ENCODE peak calls at places on chromosome 6, in nine cellular contexts. S, V, Z, F, T, G, N, H and A are unnamed samples.

GRCh38 chr6:33854572-33855030 is 50.8 kb upstream of the MLN start:
- DNase-seq in F (no peak), S (no peak), V (no peak), G (no peak), Z (no peak), T (no peak), N (no peak), H (no peak), A (no peak)

GRCh38 chr6:159074120-159074684 is 29.4 kb upstream of the TAGAP start:
- DNase-seq in S (peak), T (peak), Z (peak), G (peak), H (no peak), V (no peak), N (no peak), F (peak), A (peak)

GRCh38 chr6:45677381-45677992 is 299.8 kb upstream of the SUPT3H start:
- DNase-seq in G (peak), S (no peak), T (peak), V (no peak), Z (peak), H (no peak), N (no peak), F (no peak), A (no peak)

GRCh38 chr6:42173101-42173500 is at the start of gene GUCA1A:
- DNase-seq in S (no peak), G (no peak), F (no peak), H (no peak), Z (no peak), V (no peak), T (no peak), N (no peak), A (no peak)

GRCh38 chr6:4336778-4337442 is 201.5 kb upstream of the ECI2 start:
- DNase-seq in F (no peak), G (peak), S (no peak), T (no peak), H (no peak), V (peak), Z (no peak), N (no peak), A (no peak)

GRCh38 chr6:30769853-30770160 is 25.5 kb upstream of the IER3 start:
- DNase-seq in H (no peak), S (no peak), N (no peak), T (no peak), Z (no peak), F (no peak), V (no peak), G (no peak), A (no peak)

GRCh38 chr6:33683051-33683571 is 28.4 kb downstream of the UQCC2 start:
- DNase-seq in H (no peak), N (no peak), S (no peak), T (no peak), Z (no peak), V (no peak), G (no peak), F (no peak), A (no peak)

GRCh38 chr6:99933129-99933528 is 60.9 kb downstream of the MCHR2 start:
- DNase-seq in F (peak), G (no peak), S (no peak), Z (no peak), H (no peak), V (peak), N (no peak), T (no peak), A (no peak)

GRCh38 chr6:56456785-56457184 is 185.9 kb downstream of the DST start:
- DNase-seq in H (no peak), T (no peak), F (no peak), N (no peak), Z (no peak), V (no peak), G (no peak), S (no peak), A (no peak)

GRCh38 chr6:99092461-99092860 is 144.7 kb upstream of the FBXL4 start:
- DNase-seq in H (no peak), T (no peak), G (peak), Z (no peak), V (no peak), S (no peak), N (no peak), F (no peak), A (no peak)

GRCh38 chr6:145727817-145728388 is 7.4 kb downstream of the EPM2A start:
- DNase-seq in G (no peak), Z (peak), V (no peak), N (no peak), S (no peak), H (no peak), T (no peak), F (no peak), A (no peak)

GRCh38 chr6:89035252-89036106 is 45.1 kb upstream of the PNRC1 start:
- DNase-seq in H (no peak), S (no peak), N (peak), G (no peak), V (peak), T (no peak), Z (peak), F (peak), A (no peak)

GRCh38 chr6:130969807-130970491 is 93.1 kb downstream of the EPB41L2 start:
- DNase-seq in H (no peak), V (no peak), S (no peak), Z (no peak), G (no peak), T (no peak), N (no peak), F (no peak), A (no peak)

GRCh38 chr6:135922170-135922569 is 70.7 kb downstream of the PDE7B start:
- DNase-seq in F (peak), H (no peak), V (peak), Z (peak), S (no peak), T (peak), G (peak), N (no peak), A (peak)

GRCh38 chr6:82833481-82833880 is 232.2 kb downstream of the UBE3D start:
- DNase-seq in N (no peak), G (no peak), Z (no peak), F (no peak), T (no peak), H (no peak), S (no peak), V (no peak), A (no peak)

GRCh38 chr6:94052754-94053153 is 633.4 kb upstream of the EPHA7 start:
- DNase-seq in G (no peak), H (no peak), V (no peak), Z (peak), F (no peak), S (no peak), N (no peak), T (no peak), A (no peak)

GRCh38 chr6:87875781-87876180 is 171.9 kb upstream of the SPACA1 start:
- DNase-seq in F (no peak), Z (peak), N (no peak), V (no peak), G (no peak), H (no peak), T (no peak), S (no peak), A (no peak)

GRCh38 chr6:160036790-160037206 is 67.9 kb downstream of the IGF2R start:
- DNase-seq in V (peak), Z (peak), H (no peak), T (peak), G (no peak), N (no peak), S (no peak), F (peak), A (no peak)

GRCh38 chr6:33215281-33215680 is 7.0 kb downstream of the RING1 start:
- DNase-seq in G (no peak), S (no peak), F (no peak), Z (no peak), H (no peak), N (no peak), T (peak), V (no peak), A (no peak)

GRCh38 chr6:167985205-167985604 is 12.3 kb upstream of the KIF25 start:
- DNase-seq in V (no peak), G (no peak), Z (no peak), N (no peak), S (no peak), T (no peak), H (no peak), F (no peak), A (no peak)

GRCh38 chr6:36727491-36728021 is 29.9 kb downstream of the RAB44 start:
- DNase-seq in G (peak), N (no peak), T (no peak), F (no peak), Z (peak), V (peak), H (no peak), S (no peak), A (no peak)

GRCh38 chr6:36722365-36722764 is 24.7 kb downstream of the RAB44 start:
- DNase-seq in H (no peak), F (no peak), G (no peak), V (no peak), N (no peak), T (no peak), S (no peak), Z (no peak), A (no peak)

GRCh38 chr6:36725581-36725980 is 28.0 kb downstream of the RAB44 start:
- DNase-seq in H (no peak), N (no peak), Z (no peak), S (no peak), V (no peak), G (no peak), T (no peak), F (no peak), A (no peak)

GRCh38 chr6:36722879-36723278 is 25.3 kb downstream of the RAB44 start:
- DNase-seq in T (no peak), Z (peak), F (no peak), G (no peak), N (no peak), V (peak), S (no peak), H (no peak), A (no peak)

GRCh38 chr6:36724514-36725385 is 27.1 kb downstream of the RAB44 start:
- DNase-seq in G (peak), S (peak), F (peak), N (peak), T (peak), Z (peak), H (peak), V (peak), A (peak)
- TF ChIP-seq CTCF in G (peak), S (peak), F (peak), N (peak), T (peak), Z (peak), H (peak), V (peak), A (peak)

GRCh38 chr6:44064089-44064947 is 62.9 kb downstream of the MRPL14 start:
- DNase-seq in S (no peak), Z (peak), F (peak), V (peak), G (peak), H (no peak), T (no peak), N (peak), A (no peak)

GRCh38 chr6:44063561-44064059 is 63.6 kb downstream of the MRPL14 start:
- DNase-seq in Z (no peak), V (no peak), G (no peak), H (no peak), T (no peak), S (no peak), N (no peak), F (no peak), A (no peak)

GRCh38 chr6:44061375-44062104 is 65.7 kb downstream of the MRPL14 start:
- DNase-seq in G (no peak), V (peak), F (no peak), N (no peak), Z (peak), T (no peak), H (no peak), S (no peak), A (no peak)

GRCh38 chr6:44062105-44062770 is 65.0 kb downstream of the MRPL14 start:
- DNase-seq in S (no peak), Z (peak), F (no peak), G (no peak), H (no peak), N (no peak), T (no peak), V (peak), A (no peak)

DNA sequence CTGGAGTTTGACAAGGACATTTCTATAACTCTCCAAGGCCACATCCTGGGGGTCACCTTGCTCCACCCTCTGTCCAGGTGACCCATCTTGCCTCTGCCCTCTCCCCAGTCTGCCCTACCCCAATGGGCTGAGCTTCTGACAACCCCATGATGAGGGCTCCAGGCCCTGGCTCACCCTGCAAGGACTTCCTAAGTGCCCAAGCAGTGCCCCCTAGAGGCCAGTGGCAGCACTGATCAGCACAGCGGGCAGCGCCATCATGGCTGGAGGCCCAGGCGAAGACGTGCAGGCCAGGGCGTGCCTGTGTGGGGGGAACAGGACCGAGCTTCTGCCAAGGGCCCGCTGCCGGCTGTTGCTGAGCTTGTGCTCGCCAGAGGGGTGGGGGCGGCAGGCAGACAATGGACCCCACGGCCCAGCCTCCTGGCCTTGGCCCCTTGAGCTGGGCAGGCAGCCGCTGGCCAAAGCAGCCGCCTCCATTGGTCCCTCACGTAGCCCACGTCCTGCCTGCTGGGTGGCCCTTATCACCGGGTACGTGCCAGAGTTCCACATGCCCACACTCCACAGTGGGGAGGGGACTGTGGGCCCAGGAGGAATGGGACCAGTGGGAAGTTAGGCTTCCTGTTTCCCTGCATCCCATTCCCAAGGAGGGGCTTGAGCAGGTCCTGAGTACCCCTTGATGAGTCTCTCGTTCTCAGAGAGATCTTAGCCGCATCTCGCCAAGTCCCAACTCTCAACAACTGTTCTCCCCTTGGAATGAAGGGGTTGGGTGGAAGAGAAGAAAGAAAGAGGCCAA is 64.3 kb downstream of the MRPL14 start:
- DNase-seq in N (no peak), G (peak), Z (peak), F (no peak), H (peak), V (peak), S (no peak), T (peak), A (peak)
- TF ChIP-seq CTCF in N (peak), G (peak), Z (peak), F (peak), H (peak), V (peak), S (peak), T (peak), A (peak)

GRCh38 chr6:37657117-37657886 is 40.4 kb downstream of the MDGA1 start:
- DNase-seq in H (no peak), Z (peak), G (no peak), S (no peak), T (no peak), N (no peak), V (peak), F (no peak), A (no peak)
- TF ChIP-seq CTCF in H (no peak), Z (no peak), G (no peak), S (no peak), T (no peak), N (no peak), V (no peak), F (no peak), A (no peak)

DNA sequence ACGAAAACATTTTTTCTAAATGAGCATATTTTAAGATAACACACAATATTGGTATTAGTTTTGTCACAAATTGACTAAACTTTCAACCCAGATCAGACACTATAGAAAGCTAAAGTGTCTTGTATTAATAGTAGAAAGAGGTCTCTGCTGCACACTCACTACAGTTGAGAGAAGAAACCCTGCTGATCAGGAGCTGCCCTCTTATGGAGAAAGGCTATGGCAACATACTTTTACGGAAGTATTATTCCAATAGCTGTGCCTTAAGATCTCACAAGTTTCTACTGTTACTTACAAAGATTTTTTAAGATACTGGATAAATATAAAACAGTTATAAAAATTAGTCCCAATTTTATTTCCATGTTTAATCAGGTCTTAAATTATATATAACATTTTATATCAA is 155.7 kb downstream of the RIMS1 start:
- DNase-seq in G (peak), F (no peak), S (no peak), Z (peak), H (no peak), N (no peak), T (no peak), V (no peak), A (no peak)
- TF ChIP-seq CTCF in G (peak), F (no peak), S (no peak), Z (peak), H (no peak), N (no peak), T (peak), V (peak), A (peak)

GRCh38 chr6:169751242-169752073 is at the start of the genes DYNLT2 and ERMARD:
- DNase-seq in F (peak), V (peak), S (peak), N (peak), H (peak), G (peak), Z (peak), T (peak), A (peak)
- TF ChIP-seq CTCF in F (no peak), V (no peak), S (peak), N (no peak), H (no peak), G (peak), Z (peak), T (peak), A (peak)

DNA sequence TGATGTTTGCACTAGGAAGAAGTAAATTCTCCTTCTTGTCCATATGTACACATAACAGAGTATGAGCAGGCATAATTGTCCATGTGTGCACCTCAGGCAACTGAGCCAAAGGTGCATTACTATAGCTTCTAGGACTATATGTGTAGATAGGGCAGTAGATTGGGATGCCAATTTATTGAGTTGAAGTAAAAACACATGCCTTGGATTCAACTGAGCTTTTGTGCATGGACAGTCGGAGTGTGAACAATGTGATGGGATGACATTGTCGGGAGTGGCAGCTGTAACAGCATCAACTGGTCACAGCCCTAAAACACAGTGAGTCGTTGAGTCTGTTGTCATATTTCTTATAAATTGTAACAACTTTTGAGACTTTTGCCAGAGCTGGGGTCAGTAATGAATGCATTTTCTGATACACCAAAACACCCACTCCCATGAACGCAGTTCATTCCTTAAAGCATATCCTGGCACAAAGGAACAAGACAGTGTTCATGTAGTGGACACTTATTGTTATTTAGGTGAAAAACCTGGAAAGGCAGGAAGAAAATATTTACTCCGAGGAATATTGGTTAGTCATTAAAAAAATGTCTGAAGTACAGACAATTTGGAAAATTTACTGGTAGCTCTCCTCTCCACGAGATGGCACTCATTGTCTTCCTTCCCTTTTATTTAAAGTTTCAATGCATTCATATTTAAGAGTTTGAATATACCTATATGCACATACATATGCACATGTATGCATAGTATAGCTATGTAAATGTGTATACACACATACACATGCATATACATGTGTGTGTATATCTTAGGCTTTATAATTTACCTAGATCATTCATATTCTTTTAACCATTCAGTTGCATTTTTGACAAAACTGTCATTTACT is 302.0 kb upstream of the STXBP5 start:
- DNase-seq in H (no peak), F (no peak), T (no peak), S (no peak), N (no peak), G (no peak), Z (peak), V (no peak), A (no peak)
- TF ChIP-seq CTCF in H (no peak), F (peak), T (no peak), S (no peak), N (no peak), G (no peak), Z (peak), V (peak), A (no peak)

GRCh38 chr6:18820725-18821124 is 433.6 kb downstream of the RNF144B start:
- DNase-seq in V (no peak), N (no peak), H (peak), Z (no peak), T (no peak), G (no peak), S (no peak), F (no peak), A (peak)
- TF ChIP-seq CTCF in V (no peak), N (no peak), H (no peak), Z (no peak), T (peak), G (no peak), S (no peak), F (no peak), A (peak)

GRCh38 chr6:48449002-48449401 is 338.0 kb upstream of the PTCHD4 start:
- DNase-seq in S (no peak), V (peak), N (no peak), G (no peak), Z (peak), T (no peak), H (no peak), F (no peak), A (no peak)
- TF ChIP-seq CTCF in S (no peak), V (peak), N (no peak), G (no peak), Z (peak), T (peak), H (no peak), F (no peak), A (no peak)